ENCODE peak calls at places on chromosome 18, in six cellular contexts. I is HepG2; L is transverse colon; V is SJSA1; O is heart left ventricle; J is effector memory CD4-positive, alpha-beta T cell. C is an unnamed sample.

GRCh38 chr18:75183973-75184372 is 25.0 kb downstream of the PTGR3 start:
- DNase-seq in J (no peak), O (no peak), I (no peak), V (no peak), L (no peak), C (no peak)

GRCh38 chr18:58148954-58149471 is 105.0 kb downstream of the NEDD4L start:
- DNase-seq in I (no peak), J (no peak), O (no peak), L (peak; percentile 32), V (no peak), C (peak; percentile 67)

GRCh38 chr18:43531438-43531837 is 254.1 kb upstream of the SYT4 start:
- DNase-seq in O (no peak), J (no peak), L (no peak), I (no peak), V (no peak), C (no peak)

GRCh38 chr18:40984856-40985255 is 970.2 kb upstream of the PIK3C3 start:
- DNase-seq in V (no peak), O (no peak), J (no peak), I (no peak), L (no peak), C (no peak)

GRCh38 chr18:33560686-33561370 is 17.2 kb upstream of the ASXL3 start:
- DNase-seq in O (no peak), J (no peak), I (peak; percentile 7), V (no peak), L (no peak), C (no peak)

GRCh38 chr18:47717257-47717656 is 213.2 kb downstream of the SMAD2 start:
- DNase-seq in O (no peak), L (peak; percentile 10), V (no peak), J (no peak), I (no peak), C (no peak)

GRCh38 chr18:9437049-9437448 is 38.3 kb upstream of the RALBP1 start:
- DNase-seq in V (no peak), J (no peak), L (no peak), I (no peak), O (no peak), C (no peak)

GRCh38 chr18:58886864-58887612 is 22.4 kb downstream of the ZNF532 start:
- DNase-seq in J (no peak), L (no peak), I (no peak), O (no peak), V (no peak), C (no peak)

GRCh38 chr18:31857516-31858106 is 85.3 kb downstream of the TRAPPC8 start:
- DNase-seq in I (no peak), O (no peak), J (no peak), L (no peak), V (no peak), C (no peak)

GRCh38 chr18:74453642-74454198 is 3.4 kb downstream of the DIPK1C start:
- DNase-seq in J (no peak), O (no peak), V (no peak), L (no peak), I (no peak), C (no peak)

GRCh38 chr18:57221084-57221483 is 74.2 kb downstream of the BOD1L2 start:
- DNase-seq in L (no peak), J (no peak), O (no peak), V (no peak), I (no peak), C (no peak)

GRCh38 chr18:11947214-11948119 is 33.8 kb upstream of the IMPA2 start:
- DNase-seq in O (peak; percentile 97), J (peak; percentile 25), I (peak; percentile 79), V (peak; percentile 93), L (peak; percentile 94), C (peak; percentile 97)

GRCh38 chr18:37299471-37300304 is 265.9 kb downstream of the CELF4 start:
- DNase-seq in I (peak; percentile 97), O (peak; percentile 88), L (peak; percentile 79), J (no peak), V (peak; percentile 80), C (peak; percentile 84)

GRCh38 chr18:50284226-50284885 is 3.0 kb upstream of the MBD1 start:
- DNase-seq in I (no peak), V (no peak), L (no peak), J (no peak), O (no peak), C (no peak)

GRCh38 chr18:72849671-72850070 is 18.1 kb downstream of the NETO1 start:
- DNase-seq in L (no peak), I (no peak), J (no peak), O (no peak), V (no peak), C (no peak)

GRCh38 chr18:22579271-22579670 is 161.6 kb upstream of the CTAGE1 start:
- DNase-seq in V (no peak), L (no peak), O (no peak), I (no peak), J (no peak), C (no peak)

GRCh38 chr18:61335737-61336555 is 2.7 kb downstream of the CDH20 start:
- DNase-seq in O (no peak), L (no peak), V (no peak), J (no peak), I (no peak), C (no peak)

GRCh38 chr18:58311390-58311789 is 267.4 kb downstream of the NEDD4L start:
- DNase-seq in L (no peak), J (no peak), V (no peak), I (no peak), O (no peak), C (no peak)

GRCh38 chr18:50722311-50722710 is 97.5 kb downstream of the MRO start:
- DNase-seq in J (no peak), O (no peak), V (no peak), L (no peak), I (no peak), C (no peak)

GRCh38 chr18:7697306-7697705 is 130.2 kb downstream of the PTPRM start:
- DNase-seq in I (no peak), V (no peak), J (no peak), L (no peak), O (no peak), C (no peak)

GRCh38 chr18:22455425-22456150 is 37.9 kb upstream of the CTAGE1 start:
- DNase-seq in O (no peak), V (no peak), J (no peak), I (no peak), L (no peak), C (no peak)

GRCh38 chr18:78528437-78529228 is 451.0 kb upstream of the SALL3 start:
- DNase-seq in J (no peak), V (no peak), O (no peak), L (no peak), I (no peak), C (no peak)

GRCh38 chr18:54881229-54881753 is 53.0 kb downstream of the RAB27B start:
- DNase-seq in O (no peak), I (no peak), J (no peak), V (no peak), L (no peak), C (no peak)

GRCh38 chr18:60485207-60485606 is 112.6 kb upstream of the MC4R start:
- DNase-seq in L (no peak), I (no peak), V (no peak), O (no peak), J (no peak), C (no peak)

GRCh38 chr18:8283901-8284585 is 325.2 kb upstream of the RAB12 start:
- DNase-seq in I (peak; percentile 78), L (no peak), J (no peak), O (no peak), V (no peak), C (no peak)

GRCh38 chr18:28065031-28065792 is 111.7 kb downstream of the CDH2 start:
- DNase-seq in I (peak; percentile 56), L (no peak), O (no peak), J (no peak), V (peak; percentile 57), C (no peak)

GRCh38 chr18:39558658-39559057 is 1993.1 kb upstream of the CELF4 start:
- DNase-seq in I (no peak), J (no peak), L (no peak), O (no peak), V (no peak), C (no peak)

GRCh38 chr18:9673296-9674251 is 34.5 kb upstream of the RAB31 start:
- DNase-seq in J (no peak), I (peak; percentile 86), V (peak; percentile 59), O (peak; percentile 44), L (peak; percentile 56), C (peak; percentile 99)

GRCh38 chr18:1227025-1227424 is 322.4 kb downstream of the ADCYAP1 start:
- DNase-seq in O (no peak), L (no peak), I (no peak), J (no peak), V (no peak), C (no peak)

GRCh38 chr18:2970762-2971659 is 41.9 kb downstream of the LPIN2 start:
- DNase-seq in I (no peak), O (peak; percentile 45), J (peak; percentile 50), L (no peak), V (no peak), C (no peak)
- H3K27ac ChIP-seq in I (no peak overlapping the region), O (no peak overlapping the region), J (peak overlapping the region; percentile 72), L (peak overlapping the region; percentile 72), V (no peak overlapping the region), C (peak overlapping the region; percentile 73)

DNA sequence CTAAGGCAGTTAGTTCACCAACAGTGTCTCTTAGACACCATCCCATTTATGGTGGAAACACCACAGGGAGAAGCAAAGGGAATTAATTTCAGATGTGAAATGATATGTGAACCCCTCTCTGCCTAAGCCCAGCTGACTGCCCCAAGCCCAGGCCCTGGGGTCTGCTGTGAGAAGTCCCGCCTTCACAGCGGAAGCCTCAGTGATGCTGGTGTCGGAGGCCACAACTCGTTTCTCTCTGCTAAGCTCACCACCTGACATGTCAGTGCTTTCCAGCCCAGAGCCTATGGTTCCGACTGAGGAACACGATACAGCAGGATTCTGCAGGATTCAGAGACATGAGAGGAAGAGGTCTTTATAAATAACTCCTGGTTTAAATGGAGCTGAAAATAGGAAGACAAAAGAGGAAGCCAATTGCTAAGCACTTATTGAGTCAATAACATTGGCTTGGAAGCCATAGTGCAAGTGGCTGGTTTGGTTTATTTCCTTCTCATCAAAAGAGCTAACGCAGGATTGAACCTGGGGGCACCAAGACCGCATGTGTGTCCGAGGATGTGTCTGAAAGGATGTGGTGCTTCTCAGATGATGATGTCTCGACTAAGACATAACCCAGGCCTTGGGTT is 21.9 kb upstream of the LOXHD1 start:
- DNase-seq in J (no peak), O (no peak), L (no peak), V (no peak), I (no peak), C (no peak)
- H3K4me1 ChIP-seq in J (no peaks in the 10 kb centered on the region), O (no peaks in the 10 kb centered on the region), L (no peaks in the 10 kb centered on the region), V (peaks cover 12% of the 10 kb centered on the region), I (no peaks in the 10 kb centered on the region), C (no peaks in the 10 kb centered on the region)

GRCh38 chr18:34592961-34593382 is 117.1 kb upstream of the DTNA start:
- DNase-seq in O (peak; percentile 70), L (peak; percentile 19), I (no peak), J (no peak), V (peak; percentile 58), C (peak; percentile 11)
- H3K4me3 ChIP-seq in O (peak overlapping the region; percentile 43), L (peak overlapping the region; percentile 31), I (no peak overlapping the region), J (no peak overlapping the region), V (peak overlapping the region; percentile 33), C (no peak overlapping the region)

DNA sequence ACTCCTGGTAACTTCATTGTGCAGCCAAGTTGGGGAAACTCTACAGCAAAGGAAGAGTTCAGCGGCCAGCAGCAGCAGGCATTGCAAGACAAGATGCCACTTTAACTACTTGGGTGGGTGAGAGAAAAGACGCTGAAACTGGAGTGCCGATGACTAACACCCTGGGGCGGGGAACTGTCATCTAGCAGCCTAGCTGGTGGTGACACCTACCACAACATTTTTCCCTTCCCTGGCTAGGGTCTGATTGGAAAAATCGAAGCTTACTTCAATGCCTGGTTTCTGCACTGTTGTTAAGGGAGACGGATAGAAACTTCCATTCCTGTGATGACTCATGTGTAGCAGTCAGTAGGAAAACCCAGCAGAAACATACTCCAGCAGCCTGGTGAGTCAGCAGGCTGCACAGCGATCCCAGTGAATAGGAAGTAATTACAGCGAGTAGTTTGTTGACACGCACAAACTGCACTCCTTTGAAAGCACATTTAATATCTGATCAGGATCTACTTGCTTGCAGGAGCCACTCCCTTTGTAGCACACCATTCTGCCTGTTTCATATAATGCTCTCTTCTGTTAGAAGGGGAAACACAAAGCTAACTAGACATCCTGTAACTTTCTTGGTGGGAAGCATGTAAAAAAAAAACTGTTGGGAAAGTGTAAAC is 62.1 kb upstream of the MAPRE2 start:
- DNase-seq in L (peak; percentile 74), I (peak; percentile 97), J (peak; percentile 46), V (peak; percentile 91), O (peak; percentile 66), C (peak; percentile 95)
- H3K27ac ChIP-seq in L (peak overlapping the region; percentile 88), I (peak overlapping the region; percentile 73), J (no peak overlapping the region), V (peak overlapping the region; percentile 54), O (peak overlapping the region; percentile 50), C (peak overlapping the region; percentile 60)

C was measured in small intestine.